ENCODE peak calls at places on chromosomes 1 and 21, in nine cellular contexts. R is CD8-positive, alpha-beta memory T cell; M is heart right ventricle; P is thoracic aorta; K is neural progenitor cell; B is stomach; G is left ventricle myocardium inferior; F is effector memory CD4-positive, alpha-beta T cell; U is tibial nerve. J is an unnamed sample.

GRCh38 chr1:61450454-61451213 is 274.3 kb downstream of the TM2D1 start:
- DNase-seq in M (peak), B (no peak), G (peak), P (no peak), U (no peak), R (no peak), K (no peak), F (no peak), J (no peak)

GRCh38 chr1:145997156-145998023 is 1.0 kb upstream of the TXNIP start:
- DNase-seq in F (peak), K (no peak), P (no peak), B (peak), M (peak), U (no peak), G (peak), R (peak), J (no peak)

GRCh38 chr1:159012495-159012894 is 2.8 kb downstream of the IFI16 start:
- DNase-seq in F (peak), B (no peak), G (no peak), U (no peak), K (peak), R (no peak), M (no peak), P (no peak), J (no peak)

GRCh38 chr1:74396462-74396861 is 115.9 kb downstream of the LRRC53 start:
- DNase-seq in U (no peak), B (no peak), K (no peak), F (no peak), P (no peak), G (peak), M (peak), R (no peak), J (no peak)

GRCh38 chr1:228802386-228803221 is 67.3 kb downstream of the RHOU start:
- DNase-seq in F (no peak), K (no peak), U (peak), R (no peak), M (no peak), P (no peak), B (no peak), G (peak), J (no peak)

GRCh38 chr1:182143825-182144661 is 82.5 kb upstream of the ZNF648 start:
- DNase-seq in P (peak), U (peak), B (peak), G (peak), R (no peak), F (no peak), M (peak), K (peak), J (peak)

GRCh38 chr1:54619749-54620148 is 3.6 kb downstream of the FAM151A start:
- DNase-seq in P (no peak), U (no peak), F (no peak), M (no peak), B (no peak), R (no peak), G (no peak), K (peak), J (peak)

GRCh38 chr1:5847013-5847654 is 145.1 kb downstream of the NPHP4 start:
- DNase-seq in F (no peak), R (no peak), K (peak), G (no peak), P (no peak), U (no peak), M (no peak), B (no peak), J (no peak)

GRCh38 chr1:240515505-240515904 is 96.5 kb downstream of the GREM2 start:
- DNase-seq in K (no peak), B (no peak), U (no peak), P (no peak), G (no peak), R (no peak), M (no peak), F (no peak), J (no peak)

GRCh38 chr1:921011-921837 is 2.5 kb upstream of the SAMD11 start:
- DNase-seq in F (peak), G (peak), U (no peak), R (no peak), M (peak), B (peak), K (peak), P (no peak), J (no peak)

GRCh38 chr1:245578306-245578705 is 423.5 kb downstream of the KIF26B start:
- DNase-seq in U (no peak), F (no peak), G (no peak), R (no peak), B (no peak), P (no peak), K (no peak), M (no peak), J (no peak)

GRCh38 chr1:94883688-94884087 is 43.2 kb downstream of the CNN3 start:
- DNase-seq in F (no peak), P (no peak), M (no peak), U (no peak), B (no peak), R (no peak), G (no peak), K (no peak), J (no peak)

GRCh38 chr1:167739752-167740151 is 18.0 kb downstream of the MPZL1 start:
- DNase-seq in P (no peak), G (no peak), K (no peak), U (no peak), M (no peak), R (no peak), B (no peak), F (no peak), J (no peak)

GRCh38 chr1:226353698-226354525 is 44.9 kb upstream of the LIN9 start:
- DNase-seq in F (no peak), G (no peak), B (no peak), M (no peak), P (no peak), R (no peak), U (no peak), K (no peak), J (no peak)

GRCh38 chr1:11053758-11054137 is 6.1 kb downstream of the SRM start:
- DNase-seq in F (no peak), M (no peak), K (peak), G (no peak), P (no peak), R (no peak), B (no peak), U (no peak), J (no peak)

GRCh38 chr1:27116697-27117096 is 38.2 kb downstream of the SLC9A1 start:
- DNase-seq in F (no peak), K (no peak), U (no peak), P (no peak), M (no peak), R (no peak), B (no peak), G (no peak), J (no peak)
- H3K27ac ChIP-seq in F (no peak), K (no peak), U (no peak), P (peak), M (peak), R (no peak), B (peak), G (peak), J (peak)

GRCh38 chr1:8871965-8872399 is 6.5 kb downstream of the ENO1 start:
- DNase-seq in P (no peak), G (no peak), B (no peak), K (no peak), R (no peak), U (no peak), F (no peak), M (no peak), J (no peak)
- H3K4me3 ChIP-seq in P (no peak), G (no peak), B (no peak), K (no peak), R (no peak), U (no peak), F (no peak), M (no peak), J (no peak)

GRCh38 chr1:69180358-69180757 is 387.4 kb upstream of the LRRC7 start:
- DNase-seq in G (no peak), B (no peak), F (no peak), P (no peak), M (no peak), R (no peak), K (no peak), U (no peak), J (no peak)
- H3K27ac ChIP-seq in G (no peak), B (no peak), F (no peak), P (no peak), M (no peak), R (no peak), K (no peak), U (no peak), J (no peak)

GRCh38 chr1:20478072-20478660 is 7.8 kb downstream of the CAMK2N1 start:
- DNase-seq in R (no peak), G (no peak), B (no peak), K (no peak), F (no peak), P (no peak), M (no peak), U (no peak), J (no peak)
- H3K4me3 ChIP-seq in R (no peak), G (no peak), B (no peak), K (no peak), F (no peak), P (no peak), M (no peak), U (no peak), J (no peak)

DNA sequence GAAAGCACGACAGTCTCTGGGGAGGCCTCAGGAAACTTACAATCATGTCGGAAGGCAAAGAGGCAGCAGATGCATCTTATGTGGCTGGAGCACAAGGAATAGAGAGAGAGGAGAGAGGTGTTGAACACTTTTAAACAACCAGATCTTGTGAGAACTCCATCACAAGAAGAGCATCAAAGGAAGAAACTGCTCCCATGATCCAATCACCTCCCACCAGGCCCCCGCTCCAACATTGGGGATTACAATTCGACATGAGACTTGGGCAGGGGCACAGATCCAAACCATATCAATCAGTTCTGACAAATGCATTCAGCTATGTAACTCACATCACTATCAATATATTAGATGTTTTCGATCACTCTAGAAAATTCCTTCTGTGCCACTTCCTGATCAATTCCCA is 37.6 kb downstream of the ETS2 start:
- DNase-seq in P (no peak), G (no peak), M (no peak), F (no peak), B (no peak), R (no peak), K (no peak), U (no peak), J (no peak)
- H3K27ac ChIP-seq in P (peak), G (no peak), M (no peak), F (no peak), B (no peak), R (no peak), K (no peak), U (no peak), J (peak)

DNA sequence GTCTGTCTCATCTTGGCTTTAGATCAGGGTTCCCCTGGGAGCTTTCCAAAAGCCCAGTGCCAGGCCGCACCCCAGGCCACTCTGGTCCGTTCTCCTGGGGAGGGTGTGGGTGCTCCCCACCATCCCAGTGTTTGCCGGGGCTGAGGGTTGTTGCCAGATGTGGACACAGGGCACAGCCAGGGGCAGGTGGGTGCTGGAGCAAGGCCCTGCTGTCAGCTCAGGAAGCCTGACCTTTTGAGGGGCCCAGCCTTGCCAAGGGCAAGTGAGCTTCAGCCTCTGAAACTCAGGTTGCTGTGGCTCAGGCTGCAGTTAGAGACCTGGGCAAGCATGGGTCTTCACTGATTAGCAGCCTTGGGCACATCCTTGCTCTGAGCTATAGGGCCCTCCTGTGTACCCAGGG is 22.8 kb upstream of the ZBTB21 start:
- DNase-seq in R (no peak), U (no peak), G (no peak), K (no peak), F (no peak), P (no peak), M (no peak), B (no peak), J (no peak)
- H3K4me3 ChIP-seq in R (no peak), U (no peak), G (no peak), K (no peak), F (no peak), P (no peak), M (no peak), B (no peak), J (no peak)

GRCh38 chr1:201502511-201502857 is 4.4 kb downstream of the CSRP1 start:
- DNase-seq in U (no peak), K (no peak), B (no peak), R (no peak), G (no peak), P (no peak), M (no peak), F (no peak), J (no peak)
- H3K27ac ChIP-seq in U (peak), K (no peak), B (peak), R (no peak), G (peak), P (peak), M (peak), F (no peak), J (peak)